ENCODE peak calls at places on chromosomes 7 and 10, in five cellular contexts. I is NCI-H446 treated with DMSO at 0.1 percent for 48 hours, U is pancreas, F is T-helper 17 cell, W is endothelial cell of umbilical vein. Z is an unnamed sample.
A peak's percentile ranks its signal among the peaks of the same experiment; 100 is the strongest.

GRCh38 chr7:128030999-128031681 is at the start of gene LRRC4:
- DNase-seq in I (no peak), U (no peak), F (no peak), W (peak; percentile 57), Z (peak; percentile 35)

GRCh38 chr7:76296743-76297740 is 5.4 kb upstream of the HSPB1 start:
- DNase-seq in I (no peak), U (peak; percentile 82), F (no peak), W (no peak), Z (no peak)

GRCh38 chr10:62093863-62094291 is 174.8 kb downstream of the RTKN2 start:
- DNase-seq in I (no peak), U (no peak), F (no peak), W (peak; percentile 70), Z (no peak)

GRCh38 chr7:135911091-135911490 is 66.1 kb downstream of the MTPN start:
- DNase-seq in I (no peak), U (no peak), F (no peak), W (no peak), Z (no peak)

GRCh38 chr10:8058274-8059111 is 4.0 kb downstream of the GATA3 start:
- DNase-seq in I (no peak), U (no peak), F (no peak), W (no peak), Z (no peak)

GRCh38 chr10:88851706-88852105 is at the start of gene ANKRD22:
- DNase-seq in I (no peak), U (peak; percentile 65), F (no peak), W (no peak), Z (no peak)

GRCh38 chr10:77350711-77351119 is 286.9 kb downstream of the KCNMA1 start:
- DNase-seq in I (no peak), U (no peak), F (no peak), W (peak; percentile 80), Z (no peak)

GRCh38 chr7:105097619-105098018 is 83.6 kb downstream of the KMT2E start:
- DNase-seq in I (no peak), U (no peak), F (no peak), W (peak; percentile 92), Z (no peak)

GRCh38 chr10:44376504-44377099 is 8.3 kb downstream of the CXCL12 start:
- DNase-seq in I (no peak), U (no peak), F (no peak), W (no peak), Z (no peak)

GRCh38 chr10:111233439-111233838 is 156.6 kb downstream of the ADRA2A start:
- DNase-seq in I (no peak), U (no peak), F (no peak), W (no peak), Z (no peak)

GRCh38 chr7:146736446-146737190 is 620.0 kb downstream of the CNTNAP2 start:
- DNase-seq in I (no peak), U (no peak), F (no peak), W (no peak), Z (no peak)

GRCh38 chr10:68899186-68899745 is 1.8 kb upstream of the DDX50 start:
- DNase-seq in I (no peak), U (no peak), F (no peak), W (no peak), Z (no peak)

GRCh38 chr7:84746347-84746746 is 440.5 kb downstream of the SEMA3D start:
- DNase-seq in I (no peak), U (no peak), F (no peak), W (no peak), Z (no peak)

GRCh38 chr7:149196151-149196704 is 882 bp downstream of the ZNF282 start:
- DNase-seq in I (no peak), U (no peak), F (no peak), W (peak; percentile 49), Z (no peak)

GRCh38 chr10:6110136-6110535 is 21.3 kb downstream of the RBM17 start:
- DNase-seq in I (no peak), U (no peak), F (no peak), W (no peak), Z (no peak)

GRCh38 chr10:33746878-33747277 is 412.4 kb upstream of the NRP1 start:
- DNase-seq in I (no peak), U (no peak), F (no peak), W (no peak), Z (no peak)

GRCh38 chr10:50600831-50601466 is 22.8 kb downstream of the SGMS1 start:
- DNase-seq in I (no peak), U (no peak), F (no peak), W (no peak), Z (no peak)

GRCh38 chr10:3172081-3172445 is 519 bp downstream of the PITRM1 start:
- DNase-seq in I (no peak), U (no peak), F (no peak), W (peak; percentile 86), Z (no peak)

GRCh38 chr7:159118623-159119022 is 26.0 kb downstream of the VIPR2 start:
- DNase-seq in I (no peak), U (no peak), F (no peak), W (no peak), Z (no peak)

GRCh38 chr10:100807241-100808050 is 62.1 kb downstream of the PAX2 start:
- DNase-seq in I (no peak), U (no peak), F (no peak), W (no peak), Z (no peak)

GRCh38 chr10:115827180-115827579 is 445.8 kb downstream of the GFRA1 start:
- DNase-seq in I (no peak), U (no peak), F (no peak), W (no peak), Z (no peak)

GRCh38 chr10:59283456-59284082 is 78.8 kb downstream of the FAM13C start:
- DNase-seq in I (peak; percentile 86), U (no peak), F (no peak), W (no peak), Z (no peak)

GRCh38 chr10:70586348-70586930 is 16.1 kb downstream of the PRF1 start:
- DNase-seq in I (no peak), U (no peak), F (no peak), W (no peak), Z (no peak)

GRCh38 chr10:99788598-99789259 is 6.3 kb downstream of the ABCC2 start:
- DNase-seq in I (no peak), U (no peak), F (no peak), W (no peak), Z (no peak)

GRCh38 chr10:15462253-15462885 is 91.3 kb upstream of the FAM171A1 start:
- DNase-seq in I (no peak), U (no peak), F (no peak), W (no peak), Z (no peak)

GRCh38 chr10:21926949-21927348 is 76.6 kb downstream of the DNAJC1 start:
- DNase-seq in I (no peak), U (no peak), F (no peak), W (peak; percentile 71), Z (no peak)

GRCh38 chr7:54904130-54904529 is 114.7 kb upstream of the EGFR start:
- DNase-seq in I (no peak), U (no peak), F (no peak), W (no peak), Z (no peak)

Z was measured in activated CD8-positive, alpha-beta memory T cell treated with anti-CD3 and anti-CD28 coated beads, Interleukin-2, amount 50 U/mL, for 4 hours.